ENCODE peak calls at places on chromosomes 16 and 17, in five cellular contexts. X, M, E, I and N are unnamed samples.

GRCh38 chr17:33335491-33336173 is 42.5 kb upstream of the ASIC2 start:
- DNase-seq in X (no peak), I (peak; percentile 47), E (peak; percentile 8), M (no peak), N (no peak)

GRCh38 chr17:77320501-77321256 is 179.9 kb downstream of the SEC14L1 start:
- DNase-seq in X (no peak), I (no peak), M (no peak), E (peak; percentile 95), N (peak; percentile 67)

GRCh38 chr17:66403846-66404597 is 101.6 kb downstream of the PRKCA start:
- DNase-seq in X (no peak), I (no peak), M (no peak), E (no peak), N (no peak)

GRCh38 chr16:49282690-49283375 is 1.2 kb upstream of the CBLN1 start:
- DNase-seq in E (no peak), X (no peak), I (peak; percentile 85), M (no peak), N (peak; percentile 28)

GRCh38 chr17:53640808-53641207 is 181.9 kb upstream of the KIF2B start:
- DNase-seq in I (no peak), M (no peak), E (no peak), X (no peak), N (no peak)

GRCh38 chr17:78399693-78400144 is 21.3 kb downstream of the PGS1 start:
- DNase-seq in E (no peak), M (no peak), I (no peak), X (peak; percentile 76), N (no peak)

GRCh38 chr16:82945420-82946096 is 318.8 kb downstream of the CDH13 start:
- DNase-seq in E (no peak), X (no peak), M (no peak), I (no peak), N (no peak)

GRCh38 chr17:79979841-79980215 is 55.8 kb downstream of the TBC1D16 start:
- DNase-seq in E (no peak), I (no peak), M (no peak), X (no peak), N (no peak)

GRCh38 chr16:12651765-12652531 is 151.7 kb downstream of the CPPED1 start:
- DNase-seq in M (no peak), I (no peak), E (no peak), X (no peak), N (no peak)

GRCh38 chr16:14529010-14529669 is 100.9 kb downstream of the PARN start:
- DNase-seq in I (peak; percentile 90), X (peak; percentile 80), E (peak; percentile 92), M (peak; percentile 66), N (peak; percentile 84)

GRCh38 chr16:23156110-23156509 is 6.9 kb upstream of the USP31 start:
- DNase-seq in M (no peak), X (no peak), E (no peak), I (no peak), N (no peak)

GRCh38 chr16:1763521-1764511 is 7.5 kb downstream of the NME3 start:
- DNase-seq in E (no peak), M (no peak), I (peak; percentile 92), X (no peak), N (no peak)

GRCh38 chr17:58079300-58080033 is 3.8 kb upstream of the DYNLL2 start:
- DNase-seq in E (no peak), X (no peak), M (no peak), I (no peak), N (no peak)

GRCh38 chr16:27428035-27428785 is 26.2 kb downstream of the IL21R start:
- DNase-seq in M (no peak), X (no peak), E (no peak), I (no peak), N (no peak)

GRCh38 chr17:57697891-57698708 is 47.0 kb downstream of the CCDC182 start:
- DNase-seq in I (peak; percentile 20), M (no peak), X (no peak), E (no peak), N (no peak)

GRCh38 chr16:84198401-84198800 is 7.4 kb downstream of the ADAD2 start:
- DNase-seq in M (no peak), I (no peak), E (peak; percentile 68), X (peak; percentile 30), N (no peak)

GRCh38 chr17:57553991-57554825 is 190.9 kb downstream of the CCDC182 start:
- DNase-seq in X (no peak), I (peak; percentile 90), E (no peak), M (no peak), N (no peak)

GRCh38 chr17:50627782-50628601 is 6.7 kb upstream of the ABCC3 start:
- DNase-seq in M (no peak), I (peak; percentile 41), E (no peak), X (peak; percentile 48), N (peak; percentile 48)

GRCh38 chr17:1362964-1363363 is 37.1 kb downstream of the YWHAE start:
- DNase-seq in M (no peak), X (no peak), I (no peak), E (peak; percentile 68), N (peak; percentile 33)

GRCh38 chr17:83199500-83200201 is 120.2 kb downstream of the METRNL start:
- DNase-seq in X (peak; percentile 24), M (no peak), E (peak; percentile 91), I (no peak), N (peak; percentile 57)

GRCh38 chr17:22692066-22692800 is 999.9 kb downstream of the KCNJ18 start:
- DNase-seq in E (no peak), X (no peak), I (no peak), M (no peak), N (no peak)

GRCh38 chr16:65572156-65572555 is 450.3 kb upstream of the CDH11 start:
- DNase-seq in I (no peak), X (peak; percentile 72), E (peak; percentile 86), M (no peak), N (no peak)

GRCh38 chr16:57374067-57374534 is 1.8 kb downstream of the CX3CL1 start:
- DNase-seq in M (no peak), I (no peak), X (no peak), E (peak; percentile 49), N (no peak)

GRCh38 chr17:48568499-48569259 is 9.5 kb downstream of the HOXB4 start:
- DNase-seq in M (no peak), I (no peak), E (no peak), X (no peak), N (no peak)
- TF ChIP-seq EZH2 in M (no peak), I (peak; percentile 98), E (no peak), X (no peak), N (no peak)

DNA sequence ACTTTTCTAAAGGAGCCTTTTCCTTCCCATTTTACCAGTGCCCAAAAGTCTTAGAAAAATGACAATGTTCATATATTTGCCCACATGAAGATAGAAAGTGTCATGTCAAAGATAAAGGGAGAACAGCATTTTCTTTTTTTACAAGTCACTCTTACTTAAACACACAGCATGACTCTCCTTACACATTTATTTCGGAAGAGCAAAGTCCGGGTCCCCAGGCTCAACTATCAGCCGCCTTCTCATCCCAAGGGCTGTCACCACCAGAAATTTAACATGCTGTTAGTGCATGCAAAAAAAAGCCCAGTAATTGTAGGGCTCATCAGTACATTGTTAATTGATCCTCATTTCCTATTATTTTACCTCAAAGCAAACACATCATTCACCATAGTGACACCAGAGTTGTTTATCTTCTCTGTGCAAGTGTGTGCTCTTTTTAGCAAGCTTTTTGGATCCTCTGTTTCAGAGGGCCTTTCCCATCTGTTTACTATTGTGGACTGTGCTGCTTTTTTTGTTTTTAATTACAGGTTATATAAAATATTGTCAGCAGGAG is 560.3 kb downstream of the WWOX start:
- DNase-seq in M (no peak), E (no peak), X (no peak), I (no peak), N (no peak)
- H3K9me2 ChIP-seq in M (no peaks in the 10 kb centered on the region), E (no peaks in the 10 kb centered on the region), X (no peaks in the 10 kb centered on the region), I (no peaks in the 10 kb centered on the region), N (no peaks in the 10 kb centered on the region)

GRCh38 chr16:76539609-76540008 is 262.4 kb downstream of the CNTNAP4 start:
- DNase-seq in E (no peak), I (no peak), M (no peak), X (no peak), N (no peak)

GRCh38 chr16:76541062-76541461 is 263.9 kb downstream of the CNTNAP4 start:
- DNase-seq in E (no peak), X (no peak), I (no peak), M (no peak), N (no peak)
- H3K4me1 ChIP-seq in E (no peaks in the 10 kb centered on the region), X (no peaks in the 10 kb centered on the region), I (no peaks in the 10 kb centered on the region), M (no peaks in the 10 kb centered on the region), N (no peaks in the 10 kb centered on the region)

DNA sequence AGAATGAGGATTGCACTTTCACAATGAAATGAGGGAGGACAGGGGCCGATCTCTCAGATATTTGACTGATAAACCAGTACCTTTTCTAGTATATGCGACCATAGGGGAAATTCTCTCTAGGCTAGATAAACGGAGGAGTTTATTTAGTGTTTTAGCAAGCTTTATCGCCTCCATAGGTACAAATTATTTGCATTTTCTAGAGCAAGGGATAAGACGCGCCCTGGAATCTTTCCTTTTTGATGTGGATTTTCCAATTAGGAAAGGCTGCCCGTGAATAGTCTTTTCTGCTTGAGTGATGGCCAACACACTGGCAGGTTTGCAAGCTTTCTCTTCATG is 351 bp upstream of the GDPD1 start:
- DNase-seq in X (no peak), I (no peak), E (no peak), M (no peak), N (no peak)
- TF ChIP-seq EZH2 in X (no peak), I (no peak), E (no peak), M (no peak), N (no peak)

GRCh38 chr17:27628376-27628775 is 2.6 kb upstream of the LGALS9 start:
- DNase-seq in M (no peak), I (no peak), E (no peak), X (no peak), N (no peak)
- H3K9me2 ChIP-seq in M (no peaks in the 10 kb centered on the region), I (no peaks in the 10 kb centered on the region), E (no peaks in the 10 kb centered on the region), X (no peaks in the 10 kb centered on the region), N (no peaks in the 10 kb centered on the region)

GRCh38 chr17:38879878-38880727 is 10.2 kb downstream of the LASP1 start:
- DNase-seq in I (peak; percentile 98), M (no peak), E (peak; percentile 89), X (peak; percentile 90), N (peak; percentile 33)

GRCh38 chr17:38874505-38875419 is 4.9 kb downstream of the LASP1 start:
- DNase-seq in M (no peak), X (no peak), E (peak; percentile 66), I (no peak), N (no peak)

GRCh38 chr17:38875477-38876080 is 5.7 kb downstream of the LASP1 start:
- DNase-seq in M (no peak), X (no peak), E (peak; percentile 53), I (no peak), N (no peak)

GRCh38 chr17:38873646-38874380 is 4.0 kb downstream of the LASP1 start:
- DNase-seq in I (no peak), E (peak; percentile 40), X (no peak), M (no peak), N (no peak)

GRCh38 chr17:38877130-38877851 is 7.4 kb downstream of the LASP1 start:
- DNase-seq in I (peak; percentile 59), X (no peak), E (no peak), M (no peak), N (peak; percentile 52)
- H3K4me1 ChIP-seq in I (peaks cover 86% of the 10 kb centered on the region), X (peaks cover 47% of the 10 kb centered on the region), E (peaks cover 83% of the 10 kb centered on the region), M (peaks cover 73% of the 10 kb centered on the region), N (peaks cover 24% of the 10 kb centered on the region)